ENCODE peak calls at places on chromosomes 12 and 14, in six cellular contexts. E is GM18507; Z is EL; Q is mammary epithelial cell; B is stimulated activated CD8-positive, alpha-beta memory T cell treated with anti-CD3 and anti-CD28 coated beads, Interleukin-4, amount 100 ng/mL, for 1 hour; F is CD8-positive, alpha-beta memory T cell. W is an unnamed sample.

GRCh38 chr12:42468341-42468821 is 121.2 kb downstream of the PRICKLE1 start:
- DNase-seq in F (no peak), Z (no peak), B (no peak), E (no peak), Q (no peak), W (no peak)

GRCh38 chr14:91752956-91753355 is 21.1 kb upstream of the CATSPERB start:
- DNase-seq in F (no peak), E (no peak), B (no peak), Q (no peak), Z (no peak), W (no peak)

GRCh38 chr14:75144944-75145343 is 18.1 kb upstream of the NEK9 start:
- DNase-seq in B (no peak), F (no peak), Z (no peak), E (no peak), Q (no peak), W (no peak)

GRCh38 chr14:68133856-68134255 is 314.3 kb downstream of the RAD51B start:
- DNase-seq in Z (no peak), E (no peak), B (no peak), Q (no peak), F (no peak), W (no peak)

GRCh38 chr12:13957576-13957975 is 23.8 kb downstream of the GRIN2B start:
- DNase-seq in B (no peak), Q (no peak), Z (no peak), F (no peak), E (no peak), W (no peak)

GRCh38 chr12:34406996-34407300 is 384.7 kb downstream of the ALG10 start:
- DNase-seq in E (no peak), B (no peak), Z (no peak), Q (no peak), F (no peak), W (no peak)

GRCh38 chr12:79360269-79360668 is 330.5 kb downstream of the PAWR start:
- DNase-seq in B (no peak), Z (no peak), Q (no peak), E (no peak), F (no peak), W (no peak)

GRCh38 chr12:11089246-11089645 is 2.9 kb downstream of the TAS2R43 start:
- DNase-seq in Z (no peak), B (no peak), F (no peak), E (no peak), Q (no peak), W (no peak)

GRCh38 chr12:13257356-13257875 is 60.9 kb downstream of the EMP1 start:
- DNase-seq in B (no peak), E (no peak), F (no peak), Q (no peak), Z (no peak), W (no peak)

GRCh38 chr14:61662437-61663311 is 32.6 kb upstream of the HIF1A start:
- DNase-seq in F (peak; percentile 66), E (peak; percentile 52), Q (peak; percentile 81), Z (peak; percentile 77), B (no peak), W (peak; percentile 31)

GRCh38 chr12:115473257-115473956 is 789.4 kb upstream of the TBX3 start:
- DNase-seq in B (no peak), F (no peak), Q (no peak), Z (no peak), E (no peak), W (no peak)